ENCODE peak calls at places on chromosome X, in four cellular contexts. B is breast epithelium; J is ovary; U is CD4-positive, CD25-positive, alpha-beta regulatory T cell. R is an unnamed sample. For H3K4me1 and H3K36me3, the result is how much of the 10 kb centered on the place peaks cover.

GRCh38 chrX:74537011-74537390 is 77.4 kb downstream of the RLIM start:
- DNase-seq in B (no peak), J (peak), U (no peak), R (peak)

GRCh38 chrX:133523094-133523493 is 107.8 kb upstream of the GPC4 start:
- DNase-seq in J (no peak), B (no peak), U (no peak), R (no peak)

GRCh38 chrX:104318330-104319009 is 63.7 kb upstream of the ESX1 start:
- DNase-seq in U (no peak), J (no peak), B (no peak), R (no peak)

GRCh38 chrX:97895751-97896150 is 1012.0 kb downstream of the RPA4 start:
- DNase-seq in B (no peak), U (no peak), J (no peak), R (no peak)

GRCh38 chrX:63361494-63361893 is 10.4 kb upstream of the SPIN4 start:
- DNase-seq in J (no peak), U (no peak), B (no peak), R (no peak)

GRCh38 chrX:4708970-4709760 is 995.7 kb upstream of the PRKX start:
- DNase-seq in J (no peak), B (no peak), U (no peak), R (no peak)

GRCh38 chrX:12974217-12974796 is 603 bp upstream of the TMSB4X start:
- DNase-seq in J (peak), B (peak), U (peak), R (peak)

GRCh38 chrX:12693754-12694153 is 97.5 kb upstream of the PRPS2 start:
- DNase-seq in B (no peak), U (no peak), J (no peak), R (peak)

GRCh38 chrX:137929951-137930350 is 364.0 kb downstream of the ZIC3 start:
- DNase-seq in U (no peak), J (no peak), B (no peak), R (no peak)

GRCh38 chrX:34365482-34365881 is 233.4 kb upstream of the FAM47A start:
- DNase-seq in J (no peak), U (no peak), B (no peak), R (peak)

GRCh38 chrX:4572652-4573051 is 859.2 kb upstream of the PRKX start:
- DNase-seq in U (no peak), B (no peak), J (no peak), R (no peak)

GRCh38 chrX:74295102-74295501 is 8.9 kb upstream of the ZCCHC13 start:
- DNase-seq in B (no peak), U (no peak), J (no peak), R (no peak)

GRCh38 chrX:1392376-1393130 is 640 bp upstream of the SLC25A6 start:
- DNase-seq in U (no peak), B (peak), J (peak), R (peak)

GRCh38 chrX:133958997-133959688 is 26.3 kb downstream of the GPC3 start:
- DNase-seq in B (no peak), U (no peak), J (no peak), R (no peak)

GRCh38 chrX:32408389-32408788 is 803.0 kb downstream of the DMD start:
- DNase-seq in U (no peak), B (no peak), J (no peak), R (peak)

GRCh38 chrX:134537179-134537945 is 77.4 kb downstream of the HPRT1 start:
- DNase-seq in J (no peak), B (no peak), U (no peak), R (no peak)

GRCh38 chrX:107508925-107509324 is 59.5 kb downstream of the FRMPD3 start:
- DNase-seq in J (no peak), B (no peak), U (no peak), R (no peak)

GRCh38 chrX:96432647-96433046 is 252.0 kb upstream of the DIAPH2 start:
- DNase-seq in J (no peak), B (no peak), U (no peak), R (no peak)
- H3K27ac ChIP-seq in J (no peak), B (no peak), U (no peak), R (no peak)

GRCh38 chrX:40073439-40074054 is 24.2 kb downstream of the BCOR start:
- DNase-seq in J (no peak), B (no peak), U (no peak), R (no peak)
- H3K4me1 ChIP-seq in J (under half), B (under half), U (under half), R (under half)

GRCh38 chrX:19791562-19791961 is 95.8 kb downstream of the SH3KBP1 start:
- DNase-seq in B (no peak), J (no peak), U (peak), R (no peak)

GRCh38 chrX:19789782-19790181 is 97.6 kb downstream of the SH3KBP1 start:
- DNase-seq in J (no peak), B (no peak), U (no peak), R (no peak)

GRCh38 chrX:19792412-19792811 is 95.0 kb downstream of the SH3KBP1 start:
- DNase-seq in B (no peak), J (no peak), U (no peak), R (no peak)

GRCh38 chrX:19789376-19789775 is 98.0 kb downstream of the SH3KBP1 start:
- DNase-seq in J (no peak), U (no peak), B (no peak), R (no peak)

DNA sequence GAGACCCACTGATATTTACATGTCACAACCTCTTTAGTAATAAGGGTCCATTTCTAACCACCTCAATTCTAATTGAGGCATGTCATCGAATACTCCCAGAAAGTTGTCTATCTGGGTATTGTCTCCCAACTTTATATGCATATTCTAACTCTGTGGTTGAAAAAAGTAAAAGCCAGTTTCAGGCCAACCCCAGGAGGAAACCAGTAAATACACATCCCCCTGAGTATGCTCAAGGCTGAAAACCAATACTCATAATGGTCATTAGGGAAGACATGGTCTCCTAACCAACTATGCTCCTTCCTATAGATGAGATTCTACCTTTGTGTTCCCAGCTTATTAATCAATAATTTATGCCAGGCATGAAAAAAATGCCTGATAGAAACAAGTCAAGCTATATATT is 96.6 kb downstream of the SH3KBP1 start:
- DNase-seq in J (no peak), B (no peak), U (no peak), R (no peak)
- H3K36me3 ChIP-seq in J (under half), B (under half), U (under half), R (under half)

GRCh38 chrX:45187731-45188130 is 12.9 kb downstream of the DIPK2B start:
- DNase-seq in J (no peak), U (no peak), B (no peak), R (no peak)
- H3K27ac ChIP-seq in J (no peak), U (no peak), B (no peak), R (no peak)

GRCh38 chrX:47941423-47941822 is 62.4 kb downstream of the ZNF182 start:
- DNase-seq in J (no peak), B (no peak), U (no peak), R (no peak)
- H3K4me1 ChIP-seq in J (under half), B (under half), U (under half), R (under half)

GRCh38 chrX:24208494-24209240 is 59.1 kb downstream of the ZFX start:
- DNase-seq in J (no peak), B (no peak), U (no peak), R (no peak)

GRCh38 chrX:24210190-24210589 is 60.7 kb downstream of the ZFX start:
- DNase-seq in U (no peak), B (no peak), J (no peak), R (no peak)

GRCh38 chrX:24204958-24205357 is 55.4 kb downstream of the ZFX start:
- DNase-seq in J (no peak), U (no peak), B (no peak), R (no peak)

GRCh38 chrX:24204331-24204730 is 54.8 kb downstream of the ZFX start:
- DNase-seq in J (no peak), B (no peak), U (no peak), R (no peak)

DNA sequence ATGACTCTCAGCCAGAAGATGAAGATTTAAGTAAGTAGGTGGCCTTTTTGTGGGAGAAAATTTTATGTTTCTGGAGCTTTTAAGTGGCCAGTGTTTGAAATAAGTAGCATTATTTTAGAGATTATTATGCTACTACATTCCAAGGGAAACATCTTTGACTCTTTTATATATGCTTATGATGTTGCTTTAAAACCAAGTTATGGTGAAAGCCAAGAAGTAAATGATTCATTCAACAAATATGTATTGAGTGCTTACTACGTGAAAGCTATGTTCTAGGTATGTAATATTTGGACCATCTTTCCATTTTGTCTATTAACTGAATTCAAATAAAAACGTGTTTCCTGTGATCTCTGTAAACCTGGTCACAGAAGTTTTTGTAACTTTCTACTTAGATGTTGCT is 58.3 kb downstream of the ZFX start:
- DNase-seq in J (no peak), U (no peak), B (no peak), R (no peak)
- H3K36me3 ChIP-seq in J (under half), U (under half), B (under half), R (half or more)

DNA sequence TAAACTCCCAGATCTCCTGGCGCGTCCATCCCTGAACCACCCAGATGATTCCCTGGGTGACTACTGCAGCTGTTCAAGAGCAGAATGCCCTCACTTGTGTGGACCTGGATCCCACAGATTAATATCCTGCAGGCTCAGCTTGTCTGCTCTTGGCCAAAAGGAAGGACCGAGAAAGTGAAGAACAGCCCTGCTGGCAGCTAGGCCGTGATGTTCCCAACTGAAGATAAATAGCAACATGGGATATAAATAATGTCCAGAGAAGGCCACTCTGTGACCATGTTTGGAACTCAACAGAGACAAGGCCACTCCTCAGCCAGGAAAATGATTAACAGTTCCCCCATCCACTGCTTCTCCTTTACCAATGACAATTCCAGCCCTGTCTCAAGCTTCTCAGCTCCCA is 21.5 kb downstream of the SUPT20HL2 start:
- DNase-seq in J (peak), U (no peak), B (no peak), R (no peak)
- H3K27ac ChIP-seq in J (no peak), U (no peak), B (peak), R (no peak)

DNA sequence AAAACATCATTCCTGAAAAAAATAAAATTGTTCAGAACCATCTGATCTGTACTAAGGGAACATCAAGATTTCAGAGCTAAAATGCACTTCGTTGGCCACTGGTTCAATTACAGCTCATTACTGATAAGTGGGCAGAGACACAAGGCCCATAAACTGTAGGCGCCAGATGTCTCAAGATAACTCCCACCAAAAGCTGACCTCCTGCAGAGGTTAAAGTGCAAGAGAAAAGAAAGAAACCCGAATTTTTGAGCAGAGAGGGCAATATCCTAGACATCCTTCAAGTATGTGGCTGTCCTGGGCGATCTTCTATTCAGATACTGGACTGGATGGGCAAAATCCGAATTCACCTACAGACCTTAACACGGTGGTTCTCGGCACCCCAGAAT is 660 bp downstream of the GEMIN8 start:
- DNase-seq in J (no peak), U (no peak), B (no peak), R (peak)
- H3K4me1 ChIP-seq in J (under half), U (under half), B (under half), R (under half)

GRCh38 chrX:48983081-48983480 is 11.4 kb upstream of the KCND1 start:
- DNase-seq in U (no peak), B (no peak), J (no peak), R (no peak)
- H3K36me3 ChIP-seq in U (under half), B (under half), J (under half), R (under half)

DNA sequence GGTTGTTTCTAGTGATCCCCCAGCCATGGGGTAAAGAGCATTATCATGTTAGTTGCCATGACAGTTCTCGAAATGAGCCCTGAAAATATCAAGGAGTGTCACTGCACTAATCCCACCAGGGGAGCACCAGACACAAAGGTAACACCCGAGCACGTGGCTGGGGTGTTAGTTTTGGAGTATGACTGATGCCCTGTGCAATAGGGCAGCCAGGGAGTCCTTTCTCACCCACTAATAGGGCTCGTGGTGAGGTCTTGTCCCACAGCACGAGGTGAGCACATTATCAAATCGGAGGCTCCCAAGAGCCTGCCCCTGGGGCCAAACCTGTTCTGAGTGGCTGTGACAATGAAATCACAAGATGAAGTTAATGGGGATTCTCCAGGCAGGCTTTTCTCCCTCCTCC is 9.6 kb downstream of the MAMLD1 start:
- DNase-seq in U (no peak), B (no peak), J (no peak), R (no peak)
- H3K27ac ChIP-seq in U (no peak), B (no peak), J (no peak), R (peak)

R was measured in A673.